ENCODE peak calls at places on chromosomes 3 and 15, in five cellular contexts. One of them, this sample, is unnamed.

GRCh38 chr3:88005066-88005465 is 53.7 kb downstream of the CGGBP1 start:
- DNase-seq in endothelial cell: no peak
- DNase-seq in left ventricle myocardium inferior: no peak
- DNase-seq in transverse colon: no peak
- DNase-seq in NCI-H1092 treated with DMSO at 0.1 percent for 48 hours: no peak
- DNase-seq in this sample: peak

GRCh38 chr3:184474907-184475306 is 86.7 kb upstream of the EPHB3 start:
- DNase-seq in transverse colon: no peak
- DNase-seq in endothelial cell: no peak
- DNase-seq in NCI-H1092 treated with DMSO at 0.1 percent for 48 hours: no peak
- DNase-seq in left ventricle myocardium inferior: no peak
- DNase-seq in this sample: no peak

GRCh38 chr3:136698361-136698760 is 53.8 kb downstream of the STAG1 start:
- DNase-seq in transverse colon: no peak
- DNase-seq in left ventricle myocardium inferior: no peak
- DNase-seq in NCI-H1092 treated with DMSO at 0.1 percent for 48 hours: no peak
- DNase-seq in endothelial cell: no peak
- DNase-seq in this sample: no peak

GRCh38 chr3:123412811-123413588 is 35.9 kb downstream of the ADCY5 start:
- DNase-seq in transverse colon: no peak
- DNase-seq in endothelial cell: no peak
- DNase-seq in NCI-H1092 treated with DMSO at 0.1 percent for 48 hours: no peak
- DNase-seq in left ventricle myocardium inferior: peak
- DNase-seq in this sample: no peak

GRCh38 chr3:42143440-42143839 is 52.3 kb downstream of the TRAK1 start:
- DNase-seq in endothelial cell: no peak
- DNase-seq in NCI-H1092 treated with DMSO at 0.1 percent for 48 hours: no peak
- DNase-seq in left ventricle myocardium inferior: no peak
- DNase-seq in transverse colon: no peak
- DNase-seq in this sample: no peak

GRCh38 chr3:88809993-88810392 is 297.4 kb upstream of the EPHA3 start:
- DNase-seq in NCI-H1092 treated with DMSO at 0.1 percent for 48 hours: no peak
- DNase-seq in transverse colon: no peak
- DNase-seq in endothelial cell: no peak
- DNase-seq in left ventricle myocardium inferior: no peak
- DNase-seq in this sample: peak

GRCh38 chr3:190911382-190911781 is 48.9 kb upstream of the GMNC start:
- DNase-seq in left ventricle myocardium inferior: no peak
- DNase-seq in endothelial cell: no peak
- DNase-seq in transverse colon: no peak
- DNase-seq in NCI-H1092 treated with DMSO at 0.1 percent for 48 hours: no peak
- DNase-seq in this sample: no peak

GRCh38 chr15:94404733-94405283 is 173.4 kb downstream of the MCTP2 start:
- DNase-seq in transverse colon: no peak
- DNase-seq in NCI-H1092 treated with DMSO at 0.1 percent for 48 hours: no peak
- DNase-seq in endothelial cell: no peak
- DNase-seq in left ventricle myocardium inferior: no peak
- DNase-seq in this sample: no peak

GRCh38 chr15:48170981-48171380 is 7.1 kb downstream of the MYEF2 start:
- DNase-seq in endothelial cell: no peak
- DNase-seq in NCI-H1092 treated with DMSO at 0.1 percent for 48 hours: peak
- DNase-seq in left ventricle myocardium inferior: no peak
- DNase-seq in transverse colon: no peak
- DNase-seq in this sample: no peak

GRCh38 chr3:28743843-28744242 is 395.2 kb upstream of the AZI2 start:
- DNase-seq in left ventricle myocardium inferior: no peak
- DNase-seq in endothelial cell: no peak
- DNase-seq in NCI-H1092 treated with DMSO at 0.1 percent for 48 hours: no peak
- DNase-seq in transverse colon: no peak
- DNase-seq in this sample: no peak

GRCh38 chr15:92821491-92822116 is 78.5 kb upstream of the CHD2 start:
- DNase-seq in left ventricle myocardium inferior: no peak
- DNase-seq in endothelial cell: no peak
- DNase-seq in NCI-H1092 treated with DMSO at 0.1 percent for 48 hours: peak
- DNase-seq in transverse colon: no peak
- DNase-seq in this sample: no peak

GRCh38 chr3:172803489-172803888 is 53.0 kb downstream of the ECT2 start:
- DNase-seq in transverse colon: no peak
- DNase-seq in NCI-H1092 treated with DMSO at 0.1 percent for 48 hours: no peak
- DNase-seq in left ventricle myocardium inferior: no peak
- DNase-seq in endothelial cell: no peak
- DNase-seq in this sample: no peak

GRCh38 chr3:161523916-161524315 is 27.3 kb downstream of the OTOL1 start:
- DNase-seq in endothelial cell: no peak
- DNase-seq in transverse colon: no peak
- DNase-seq in NCI-H1092 treated with DMSO at 0.1 percent for 48 hours: no peak
- DNase-seq in left ventricle myocardium inferior: no peak
- DNase-seq in this sample: no peak

GRCh38 chr15:33148129-33148850 is 46.2 kb downstream of the FMN1 start:
- DNase-seq in transverse colon: no peak
- DNase-seq in NCI-H1092 treated with DMSO at 0.1 percent for 48 hours: no peak
- DNase-seq in left ventricle myocardium inferior: no peak
- DNase-seq in endothelial cell: peak
- DNase-seq in this sample: no peak

GRCh38 chr3:195080571-195081141 is 190.3 kb downstream of the XXYLT1 start:
- DNase-seq in left ventricle myocardium inferior: peak
- DNase-seq in NCI-H1092 treated with DMSO at 0.1 percent for 48 hours: peak
- DNase-seq in transverse colon: no peak
- DNase-seq in endothelial cell: no peak
- DNase-seq in this sample: no peak

This sample was measured in AG10803.